ENCODE peak calls at places on chromosomes 11 and 22, in six cellular contexts. One of them, this sample, is unnamed.

GRCh38 chr11:20367313-20367948 is 3.9 kb downstream of the HTATIP2 start:
- DNase-seq in activated naive CD4-positive, alpha-beta T cell treated with anti-CD3 and anti-CD28 coated beads for 36 hours: peak; percentile 88
- DNase-seq in stimulated activated CD8-positive, alpha-beta memory T cell treated with anti-CD3 and anti-CD28 coated beads, Interleukin-7, amount 100 ng/mL, for 24 hours: peak; percentile 44
- DNase-seq in AG09309: peak; percentile 62
- DNase-seq in kidney epithelial cell: peak; percentile 70
- DNase-seq in RPMI8226: no peak
- DNase-seq in this sample: no peak

GRCh38 chr22:46823654-46824053 is 61.2 kb downstream of the TBC1D22A start:
- DNase-seq in AG09309: no peak
- DNase-seq in kidney epithelial cell: no peak
- DNase-seq in RPMI8226: no peak
- DNase-seq in stimulated activated CD8-positive, alpha-beta memory T cell treated with anti-CD3 and anti-CD28 coated beads, Interleukin-7, amount 100 ng/mL, for 24 hours: no peak
- DNase-seq in activated naive CD4-positive, alpha-beta T cell treated with anti-CD3 and anti-CD28 coated beads for 36 hours: no peak
- DNase-seq in this sample: no peak

GRCh38 chr22:46086577-46087335 is 63.6 kb upstream of the PPARA start:
- DNase-seq in stimulated activated CD8-positive, alpha-beta memory T cell treated with anti-CD3 and anti-CD28 coated beads, Interleukin-7, amount 100 ng/mL, for 24 hours: no peak
- DNase-seq in RPMI8226: no peak
- DNase-seq in kidney epithelial cell: no peak
- DNase-seq in activated naive CD4-positive, alpha-beta T cell treated with anti-CD3 and anti-CD28 coated beads for 36 hours: no peak
- DNase-seq in AG09309: no peak
- DNase-seq in this sample: no peak

GRCh38 chr22:48493733-48494132 is 1333.9 kb downstream of the BRD1 start:
- DNase-seq in activated naive CD4-positive, alpha-beta T cell treated with anti-CD3 and anti-CD28 coated beads for 36 hours: no peak
- DNase-seq in RPMI8226: no peak
- DNase-seq in stimulated activated CD8-positive, alpha-beta memory T cell treated with anti-CD3 and anti-CD28 coated beads, Interleukin-7, amount 100 ng/mL, for 24 hours: no peak
- DNase-seq in kidney epithelial cell: no peak
- DNase-seq in AG09309: no peak
- DNase-seq in this sample: peak; percentile 30

GRCh38 chr11:80719292-80719646 is 1278.4 kb upstream of the TENM4 start:
- DNase-seq in AG09309: no peak
- DNase-seq in stimulated activated CD8-positive, alpha-beta memory T cell treated with anti-CD3 and anti-CD28 coated beads, Interleukin-7, amount 100 ng/mL, for 24 hours: no peak
- DNase-seq in activated naive CD4-positive, alpha-beta T cell treated with anti-CD3 and anti-CD28 coated beads for 36 hours: no peak
- DNase-seq in RPMI8226: no peak
- DNase-seq in kidney epithelial cell: no peak
- DNase-seq in this sample: no peak

GRCh38 chr11:13030857-13031256 is 21.7 kb downstream of the RASSF10 start:
- DNase-seq in RPMI8226: no peak
- DNase-seq in AG09309: no peak
- DNase-seq in stimulated activated CD8-positive, alpha-beta memory T cell treated with anti-CD3 and anti-CD28 coated beads, Interleukin-7, amount 100 ng/mL, for 24 hours: no peak
- DNase-seq in activated naive CD4-positive, alpha-beta T cell treated with anti-CD3 and anti-CD28 coated beads for 36 hours: no peak
- DNase-seq in kidney epithelial cell: no peak
- DNase-seq in this sample: peak; percentile 86

GRCh38 chr22:43476341-43476740 is 64.5 kb downstream of the MPPED1 start:
- DNase-seq in kidney epithelial cell: no peak
- DNase-seq in AG09309: no peak
- DNase-seq in RPMI8226: peak; percentile 38
- DNase-seq in stimulated activated CD8-positive, alpha-beta memory T cell treated with anti-CD3 and anti-CD28 coated beads, Interleukin-7, amount 100 ng/mL, for 24 hours: no peak
- DNase-seq in activated naive CD4-positive, alpha-beta T cell treated with anti-CD3 and anti-CD28 coated beads for 36 hours: no peak
- DNase-seq in this sample: no peak

GRCh38 chr11:113022267-113022666 is 61.0 kb downstream of the NCAM1 start:
- DNase-seq in kidney epithelial cell: no peak
- DNase-seq in AG09309: no peak
- DNase-seq in stimulated activated CD8-positive, alpha-beta memory T cell treated with anti-CD3 and anti-CD28 coated beads, Interleukin-7, amount 100 ng/mL, for 24 hours: no peak
- DNase-seq in activated naive CD4-positive, alpha-beta T cell treated with anti-CD3 and anti-CD28 coated beads for 36 hours: no peak
- DNase-seq in RPMI8226: no peak
- DNase-seq in this sample: no peak

GRCh38 chr11:82722236-82722635 is 11.4 kb downstream of the FAM181B start:
- DNase-seq in kidney epithelial cell: no peak
- DNase-seq in stimulated activated CD8-positive, alpha-beta memory T cell treated with anti-CD3 and anti-CD28 coated beads, Interleukin-7, amount 100 ng/mL, for 24 hours: no peak
- DNase-seq in AG09309: peak; percentile 21
- DNase-seq in RPMI8226: no peak
- DNase-seq in activated naive CD4-positive, alpha-beta T cell treated with anti-CD3 and anti-CD28 coated beads for 36 hours: no peak
- DNase-seq in this sample: no peak

GRCh38 chr11:35419713-35420333 is 465 bp upstream of the SLC1A2 start:
- DNase-seq in activated naive CD4-positive, alpha-beta T cell treated with anti-CD3 and anti-CD28 coated beads for 36 hours: no peak
- DNase-seq in kidney epithelial cell: no peak
- DNase-seq in stimulated activated CD8-positive, alpha-beta memory T cell treated with anti-CD3 and anti-CD28 coated beads, Interleukin-7, amount 100 ng/mL, for 24 hours: no peak
- DNase-seq in RPMI8226: no peak
- DNase-seq in AG09309: no peak
- DNase-seq in this sample: no peak

GRCh38 chr11:130397780-130398179 is 30.6 kb downstream of the ADAMTS8 start:
- DNase-seq in kidney epithelial cell: no peak
- DNase-seq in RPMI8226: no peak
- DNase-seq in AG09309: no peak
- DNase-seq in stimulated activated CD8-positive, alpha-beta memory T cell treated with anti-CD3 and anti-CD28 coated beads, Interleukin-7, amount 100 ng/mL, for 24 hours: no peak
- DNase-seq in activated naive CD4-positive, alpha-beta T cell treated with anti-CD3 and anti-CD28 coated beads for 36 hours: no peak
- DNase-seq in this sample: no peak

GRCh38 chr11:84969103-84969502 is 658.0 kb downstream of the DLG2 start:
- DNase-seq in kidney epithelial cell: no peak
- DNase-seq in activated naive CD4-positive, alpha-beta T cell treated with anti-CD3 and anti-CD28 coated beads for 36 hours: no peak
- DNase-seq in AG09309: no peak
- DNase-seq in RPMI8226: no peak
- DNase-seq in stimulated activated CD8-positive, alpha-beta memory T cell treated with anti-CD3 and anti-CD28 coated beads, Interleukin-7, amount 100 ng/mL, for 24 hours: no peak
- DNase-seq in this sample: no peak

GRCh38 chr11:16591157-16591556 is 147.3 kb upstream of the C11orf58 start:
- DNase-seq in kidney epithelial cell: no peak
- DNase-seq in activated naive CD4-positive, alpha-beta T cell treated with anti-CD3 and anti-CD28 coated beads for 36 hours: no peak
- DNase-seq in AG09309: no peak
- DNase-seq in stimulated activated CD8-positive, alpha-beta memory T cell treated with anti-CD3 and anti-CD28 coated beads, Interleukin-7, amount 100 ng/mL, for 24 hours: no peak
- DNase-seq in RPMI8226: no peak
- DNase-seq in this sample: no peak

GRCh38 chr11:41309111-41309522 is 150.3 kb downstream of the LRRC4C start:
- DNase-seq in RPMI8226: peak; percentile 12
- DNase-seq in AG09309: no peak
- DNase-seq in stimulated activated CD8-positive, alpha-beta memory T cell treated with anti-CD3 and anti-CD28 coated beads, Interleukin-7, amount 100 ng/mL, for 24 hours: no peak
- DNase-seq in kidney epithelial cell: no peak
- DNase-seq in activated naive CD4-positive, alpha-beta T cell treated with anti-CD3 and anti-CD28 coated beads for 36 hours: no peak
- DNase-seq in this sample: no peak

GRCh38 chr11:2375964-2376551 is 1.1 kb upstream of the CD81 start:
- DNase-seq in AG09309: no peak
- DNase-seq in stimulated activated CD8-positive, alpha-beta memory T cell treated with anti-CD3 and anti-CD28 coated beads, Interleukin-7, amount 100 ng/mL, for 24 hours: no peak
- DNase-seq in activated naive CD4-positive, alpha-beta T cell treated with anti-CD3 and anti-CD28 coated beads for 36 hours: no peak
- DNase-seq in RPMI8226: no peak
- DNase-seq in kidney epithelial cell: peak; percentile 43
- DNase-seq in this sample: no peak

GRCh38 chr22:28053871-28054621 is 135.0 kb upstream of the PITPNB start:
- DNase-seq in activated naive CD4-positive, alpha-beta T cell treated with anti-CD3 and anti-CD28 coated beads for 36 hours: no peak
- DNase-seq in stimulated activated CD8-positive, alpha-beta memory T cell treated with anti-CD3 and anti-CD28 coated beads, Interleukin-7, amount 100 ng/mL, for 24 hours: no peak
- DNase-seq in RPMI8226: no peak
- DNase-seq in AG09309: no peak
- DNase-seq in kidney epithelial cell: no peak
- DNase-seq in this sample: no peak

GRCh38 chr11:66317322-66317765 is 500 bp upstream of the CD248 start:
- DNase-seq in kidney epithelial cell: no peak
- DNase-seq in stimulated activated CD8-positive, alpha-beta memory T cell treated with anti-CD3 and anti-CD28 coated beads, Interleukin-7, amount 100 ng/mL, for 24 hours: no peak
- DNase-seq in AG09309: no peak
- DNase-seq in RPMI8226: no peak
- DNase-seq in activated naive CD4-positive, alpha-beta T cell treated with anti-CD3 and anti-CD28 coated beads for 36 hours: peak; percentile 56
- DNase-seq in this sample: no peak

GRCh38 chr11:65468874-65469333 is 29.9 kb upstream of the MALAT1 start:
- DNase-seq in stimulated activated CD8-positive, alpha-beta memory T cell treated with anti-CD3 and anti-CD28 coated beads, Interleukin-7, amount 100 ng/mL, for 24 hours: no peak
- DNase-seq in activated naive CD4-positive, alpha-beta T cell treated with anti-CD3 and anti-CD28 coated beads for 36 hours: peak; percentile 94
- DNase-seq in RPMI8226: peak; percentile 94
- DNase-seq in AG09309: no peak
- DNase-seq in kidney epithelial cell: no peak
- DNase-seq in this sample: peak; percentile 90

GRCh38 chr22:44309137-44309536 is 3.6 kb downstream of the SHISAL1 start:
- DNase-seq in RPMI8226: no peak
- DNase-seq in AG09309: peak; percentile 91
- DNase-seq in stimulated activated CD8-positive, alpha-beta memory T cell treated with anti-CD3 and anti-CD28 coated beads, Interleukin-7, amount 100 ng/mL, for 24 hours: no peak
- DNase-seq in activated naive CD4-positive, alpha-beta T cell treated with anti-CD3 and anti-CD28 coated beads for 36 hours: no peak
- DNase-seq in kidney epithelial cell: peak; percentile 79
- DNase-seq in this sample: no peak

GRCh38 chr11:1074244-1075221 is at the start of gene MUC2:
- DNase-seq in kidney epithelial cell: no peak
- DNase-seq in RPMI8226: no peak
- DNase-seq in AG09309: no peak
- DNase-seq in stimulated activated CD8-positive, alpha-beta memory T cell treated with anti-CD3 and anti-CD28 coated beads, Interleukin-7, amount 100 ng/mL, for 24 hours: no peak
- DNase-seq in activated naive CD4-positive, alpha-beta T cell treated with anti-CD3 and anti-CD28 coated beads for 36 hours: no peak
- DNase-seq in this sample: no peak

GRCh38 chr11:57762235-57762866 is 749 bp downstream of the CTNND1 start:
- DNase-seq in activated naive CD4-positive, alpha-beta T cell treated with anti-CD3 and anti-CD28 coated beads for 36 hours: no peak
- DNase-seq in kidney epithelial cell: no peak
- DNase-seq in stimulated activated CD8-positive, alpha-beta memory T cell treated with anti-CD3 and anti-CD28 coated beads, Interleukin-7, amount 100 ng/mL, for 24 hours: no peak
- DNase-seq in RPMI8226: no peak
- DNase-seq in AG09309: no peak
- DNase-seq in this sample: no peak

This sample was measured in breast epithelium.